ENCODE peak calls at places on chromosome 1, in nine cellular contexts. One of them, this sample, is unnamed.

GRCh38 chr1:12542596-12543592 is 75.1 kb downstream of the DHRS3 start:
- DNase-seq in heart left ventricle: no peak
- DNase-seq in HFF-Myc: no peak
- DNase-seq in fibroblast of mammary gland: no peak
- DNase-seq in sciatic nerve: no peak
- DNase-seq in neural progenitor cell: peak; percentile 76
- DNase-seq in globus pallidus: no peak
- DNase-seq in AG08396: no peak
- DNase-seq in endodermal cell: no peak
- DNase-seq in this sample: no peak

GRCh38 chr1:65163193-65163805 is 15.3 kb downstream of the AK4 start:
- DNase-seq in heart left ventricle: no peak
- DNase-seq in HFF-Myc: no peak
- DNase-seq in fibroblast of mammary gland: peak; percentile 84
- DNase-seq in sciatic nerve: no peak
- DNase-seq in neural progenitor cell: no peak
- DNase-seq in globus pallidus: no peak
- DNase-seq in AG08396: no peak
- DNase-seq in endodermal cell: no peak
- DNase-seq in this sample: no peak

GRCh38 chr1:54475357-54476230 is 69.4 kb upstream of the SSBP3 start:
- DNase-seq in heart left ventricle: no peak
- DNase-seq in HFF-Myc: no peak
- DNase-seq in fibroblast of mammary gland: no peak
- DNase-seq in sciatic nerve: no peak
- DNase-seq in neural progenitor cell: peak; percentile 56
- DNase-seq in globus pallidus: no peak
- DNase-seq in AG08396: no peak
- DNase-seq in endodermal cell: peak; percentile 82
- DNase-seq in this sample: peak; percentile 59

GRCh38 chr1:189939967-189940366 is 537.7 kb downstream of the BRINP3 start:
- DNase-seq in heart left ventricle: no peak
- DNase-seq in HFF-Myc: no peak
- DNase-seq in fibroblast of mammary gland: no peak
- DNase-seq in sciatic nerve: no peak
- DNase-seq in neural progenitor cell: no peak
- DNase-seq in globus pallidus: peak; percentile 2
- DNase-seq in AG08396: peak; percentile 8
- DNase-seq in endodermal cell: no peak
- DNase-seq in this sample: no peak

GRCh38 chr1:230286890-230287269 is 139.3 kb downstream of the PGBD5 start:
- DNase-seq in heart left ventricle: no peak
- DNase-seq in HFF-Myc: no peak
- DNase-seq in fibroblast of mammary gland: no peak
- DNase-seq in sciatic nerve: peak; percentile 43
- DNase-seq in neural progenitor cell: no peak
- DNase-seq in globus pallidus: no peak
- DNase-seq in AG08396: no peak
- DNase-seq in endodermal cell: no peak
- DNase-seq in this sample: no peak

GRCh38 chr1:64223329-64224151 is 20.1 kb downstream of the UBE2U start:
- DNase-seq in heart left ventricle: no peak
- DNase-seq in HFF-Myc: peak; percentile 35
- DNase-seq in fibroblast of mammary gland: peak; percentile 89
- DNase-seq in sciatic nerve: no peak
- DNase-seq in neural progenitor cell: no peak
- DNase-seq in globus pallidus: no peak
- DNase-seq in AG08396: peak; percentile 65
- DNase-seq in endodermal cell: no peak
- DNase-seq in this sample: no peak

GRCh38 chr1:77706321-77706720 is 23.9 kb upstream of the ZZZ3 start:
- DNase-seq in heart left ventricle: no peak
- DNase-seq in HFF-Myc: no peak
- DNase-seq in fibroblast of mammary gland: peak; percentile 32
- DNase-seq in sciatic nerve: no peak
- DNase-seq in neural progenitor cell: no peak
- DNase-seq in globus pallidus: no peak
- DNase-seq in AG08396: no peak
- DNase-seq in endodermal cell: no peak
- DNase-seq in this sample: no peak

GRCh38 chr1:223860051-223860559 is 14.4 kb upstream of the TP53BP2 start:
- DNase-seq in heart left ventricle: no peak
- DNase-seq in HFF-Myc: no peak
- DNase-seq in fibroblast of mammary gland: no peak
- DNase-seq in sciatic nerve: no peak
- DNase-seq in neural progenitor cell: no peak
- DNase-seq in globus pallidus: no peak
- DNase-seq in AG08396: no peak
- DNase-seq in endodermal cell: no peak
- DNase-seq in this sample: no peak

GRCh38 chr1:207289756-207290155 is 31.7 kb upstream of the CD55 start:
- DNase-seq in heart left ventricle: no peak
- DNase-seq in HFF-Myc: no peak
- DNase-seq in fibroblast of mammary gland: no peak
- DNase-seq in sciatic nerve: no peak
- DNase-seq in neural progenitor cell: no peak
- DNase-seq in globus pallidus: no peak
- DNase-seq in AG08396: no peak
- DNase-seq in endodermal cell: no peak
- DNase-seq in this sample: no peak

GRCh38 chr1:185654199-185654951 is 79.8 kb upstream of the HMCN1 start:
- DNase-seq in heart left ventricle: no peak
- DNase-seq in HFF-Myc: no peak
- DNase-seq in fibroblast of mammary gland: no peak
- DNase-seq in sciatic nerve: no peak
- DNase-seq in neural progenitor cell: no peak
- DNase-seq in globus pallidus: no peak
- DNase-seq in AG08396: peak; percentile 18
- DNase-seq in endodermal cell: no peak
- DNase-seq in this sample: no peak

GRCh38 chr1:234175363-234175762 is 197.9 kb upstream of the COA6 start:
- DNase-seq in heart left ventricle: no peak
- DNase-seq in HFF-Myc: no peak
- DNase-seq in fibroblast of mammary gland: no peak
- DNase-seq in sciatic nerve: no peak
- DNase-seq in neural progenitor cell: no peak
- DNase-seq in globus pallidus: no peak
- DNase-seq in AG08396: no peak
- DNase-seq in endodermal cell: no peak
- DNase-seq in this sample: no peak

GRCh38 chr1:17276568-17276967 is 27.7 kb downstream of the PADI3 start:
- DNase-seq in heart left ventricle: no peak
- DNase-seq in HFF-Myc: no peak
- DNase-seq in fibroblast of mammary gland: peak; percentile 37
- DNase-seq in sciatic nerve: no peak
- DNase-seq in neural progenitor cell: no peak
- DNase-seq in globus pallidus: no peak
- DNase-seq in AG08396: no peak
- DNase-seq in endodermal cell: no peak
- DNase-seq in this sample: no peak

GRCh38 chr1:112501810-112502641 is 6.7 kb upstream of the WNT2B start:
- DNase-seq in heart left ventricle: peak; percentile 78
- DNase-seq in HFF-Myc: no peak
- DNase-seq in fibroblast of mammary gland: peak; percentile 67
- DNase-seq in sciatic nerve: peak; percentile 85
- DNase-seq in neural progenitor cell: peak; percentile 84
- DNase-seq in globus pallidus: peak; percentile 62
- DNase-seq in AG08396: peak; percentile 77
- DNase-seq in endodermal cell: peak; percentile 82
- DNase-seq in this sample: peak; percentile 51

GRCh38 chr1:74193908-74194307 is 4.1 kb downstream of the LRRIQ3 start:
- DNase-seq in heart left ventricle: no peak
- DNase-seq in HFF-Myc: no peak
- DNase-seq in fibroblast of mammary gland: peak; percentile 70
- DNase-seq in sciatic nerve: no peak
- DNase-seq in neural progenitor cell: no peak
- DNase-seq in globus pallidus: no peak
- DNase-seq in AG08396: peak; percentile 20
- DNase-seq in endodermal cell: no peak
- DNase-seq in this sample: no peak

GRCh38 chr1:21956720-21957552 is 19.8 kb upstream of the HSPG2 start:
- DNase-seq in heart left ventricle: peak; percentile 73
- DNase-seq in HFF-Myc: peak; percentile 52
- DNase-seq in fibroblast of mammary gland: peak; percentile 45
- DNase-seq in sciatic nerve: no peak
- DNase-seq in neural progenitor cell: no peak
- DNase-seq in globus pallidus: no peak
- DNase-seq in AG08396: peak; percentile 30
- DNase-seq in endodermal cell: peak; percentile 63
- DNase-seq in this sample: no peak

GRCh38 chr1:41920658-41921057 is 1.9 kb upstream of the HIVEP3 start:
- DNase-seq in heart left ventricle: no peak
- DNase-seq in HFF-Myc: no peak
- DNase-seq in fibroblast of mammary gland: peak; percentile 58
- DNase-seq in sciatic nerve: no peak
- DNase-seq in neural progenitor cell: no peak
- DNase-seq in globus pallidus: no peak
- DNase-seq in AG08396: no peak
- DNase-seq in endodermal cell: no peak
- DNase-seq in this sample: no peak

GRCh38 chr1:172203135-172203823 is 217.2 kb upstream of the C1orf105 start:
- DNase-seq in heart left ventricle: no peak
- DNase-seq in HFF-Myc: no peak
- DNase-seq in fibroblast of mammary gland: no peak
- DNase-seq in sciatic nerve: no peak
- DNase-seq in neural progenitor cell: no peak
- DNase-seq in globus pallidus: no peak
- DNase-seq in AG08396: peak; percentile 26
- DNase-seq in endodermal cell: no peak
- DNase-seq in this sample: no peak

GRCh38 chr1:230280906-230281413 is 145.2 kb downstream of the PGBD5 start:
- DNase-seq in heart left ventricle: no peak
- DNase-seq in HFF-Myc: no peak
- DNase-seq in fibroblast of mammary gland: no peak
- DNase-seq in sciatic nerve: peak; percentile 56
- DNase-seq in neural progenitor cell: no peak
- DNase-seq in globus pallidus: no peak
- DNase-seq in AG08396: no peak
- DNase-seq in endodermal cell: no peak
- DNase-seq in this sample: no peak

GRCh38 chr1:24875257-24875656 is 54.8 kb downstream of the RUNX3 start:
- DNase-seq in heart left ventricle: no peak
- DNase-seq in HFF-Myc: no peak
- DNase-seq in fibroblast of mammary gland: no peak
- DNase-seq in sciatic nerve: no peak
- DNase-seq in neural progenitor cell: no peak
- DNase-seq in globus pallidus: no peak
- DNase-seq in AG08396: no peak
- DNase-seq in endodermal cell: peak; percentile 41
- DNase-seq in this sample: no peak

GRCh38 chr1:151056149-151056548 is 3.3 kb downstream of the CDC42SE1 start:
- DNase-seq in heart left ventricle: no peak
- DNase-seq in HFF-Myc: no peak
- DNase-seq in fibroblast of mammary gland: no peak
- DNase-seq in sciatic nerve: peak; percentile 10
- DNase-seq in neural progenitor cell: no peak
- DNase-seq in globus pallidus: no peak
- DNase-seq in AG08396: no peak
- DNase-seq in endodermal cell: no peak
- DNase-seq in this sample: no peak

GRCh38 chr1:185939142-185939541 is 205.0 kb downstream of the HMCN1 start:
- DNase-seq in heart left ventricle: no peak
- DNase-seq in HFF-Myc: no peak
- DNase-seq in fibroblast of mammary gland: no peak
- DNase-seq in sciatic nerve: no peak
- DNase-seq in neural progenitor cell: no peak
- DNase-seq in globus pallidus: no peak
- DNase-seq in AG08396: no peak
- DNase-seq in endodermal cell: no peak
- DNase-seq in this sample: no peak

GRCh38 chr1:118827207-118827606 is 160.9 kb downstream of the TBX15 start:
- DNase-seq in heart left ventricle: no peak
- DNase-seq in HFF-Myc: no peak
- DNase-seq in fibroblast of mammary gland: no peak
- DNase-seq in sciatic nerve: no peak
- DNase-seq in neural progenitor cell: no peak
- DNase-seq in globus pallidus: no peak
- DNase-seq in AG08396: no peak
- DNase-seq in endodermal cell: no peak
- DNase-seq in this sample: no peak

GRCh38 chr1:87796521-87796920 is 467.8 kb downstream of the LMO4 start:
- DNase-seq in heart left ventricle: no peak
- DNase-seq in HFF-Myc: no peak
- DNase-seq in fibroblast of mammary gland: no peak
- DNase-seq in sciatic nerve: no peak
- DNase-seq in neural progenitor cell: no peak
- DNase-seq in globus pallidus: no peak
- DNase-seq in AG08396: no peak
- DNase-seq in endodermal cell: no peak
- DNase-seq in this sample: no peak

GRCh38 chr1:220748091-220748934 is at the start of gene MTARC2:
- DNase-seq in heart left ventricle: peak; percentile 89
- DNase-seq in HFF-Myc: peak; percentile 32
- DNase-seq in fibroblast of mammary gland: peak; percentile 73
- DNase-seq in sciatic nerve: peak; percentile 87
- DNase-seq in neural progenitor cell: peak; percentile 70
- DNase-seq in globus pallidus: peak; percentile 29
- DNase-seq in AG08396: peak; percentile 85
- DNase-seq in endodermal cell: peak; percentile 94
- DNase-seq in this sample: peak; percentile 91

GRCh38 chr1:163570061-163570460 is 248.3 kb downstream of the NUF2 start:
- DNase-seq in heart left ventricle: no peak
- DNase-seq in HFF-Myc: no peak
- DNase-seq in fibroblast of mammary gland: peak; percentile 18
- DNase-seq in sciatic nerve: no peak
- DNase-seq in neural progenitor cell: no peak
- DNase-seq in globus pallidus: no peak
- DNase-seq in AG08396: no peak
- DNase-seq in endodermal cell: no peak
- DNase-seq in this sample: no peak

GRCh38 chr1:1318131-1318652 is 6.3 kb downstream of the INTS11 start:
- DNase-seq in heart left ventricle: peak; percentile 72
- DNase-seq in HFF-Myc: peak; percentile 94
- DNase-seq in fibroblast of mammary gland: peak; percentile 97
- DNase-seq in sciatic nerve: no peak
- DNase-seq in neural progenitor cell: no peak
- DNase-seq in globus pallidus: no peak
- DNase-seq in AG08396: peak; percentile 76
- DNase-seq in endodermal cell: no peak
- DNase-seq in this sample: no peak

GRCh38 chr1:182430263-182431068 is 19.5 kb upstream of the RGSL1 start:
- DNase-seq in heart left ventricle: no peak
- DNase-seq in HFF-Myc: no peak
- DNase-seq in fibroblast of mammary gland: no peak
- DNase-seq in sciatic nerve: no peak
- DNase-seq in neural progenitor cell: no peak
- DNase-seq in globus pallidus: no peak
- DNase-seq in AG08396: no peak
- DNase-seq in endodermal cell: no peak
- DNase-seq in this sample: no peak

GRCh38 chr1:47725732-47726495 is 271.3 kb downstream of the TRABD2B start:
- DNase-seq in heart left ventricle: peak; percentile 68
- DNase-seq in HFF-Myc: peak; percentile 45
- DNase-seq in fibroblast of mammary gland: peak; percentile 71
- DNase-seq in sciatic nerve: peak; percentile 91
- DNase-seq in neural progenitor cell: peak; percentile 91
- DNase-seq in globus pallidus: peak; percentile 66
- DNase-seq in AG08396: peak; percentile 89
- DNase-seq in endodermal cell: peak; percentile 93
- DNase-seq in this sample: peak; percentile 86

GRCh38 chr1:54016343-54017282 is 1.4 kb downstream of the LDLRAD1 start:
- DNase-seq in heart left ventricle: no peak
- DNase-seq in HFF-Myc: peak; percentile 24
- DNase-seq in fibroblast of mammary gland: peak; percentile 52
- DNase-seq in sciatic nerve: no peak
- DNase-seq in neural progenitor cell: no peak
- DNase-seq in globus pallidus: no peak
- DNase-seq in AG08396: peak; percentile 68
- DNase-seq in endodermal cell: peak; percentile 77
- DNase-seq in this sample: no peak

GRCh38 chr1:35466120-35466519 is 91.1 kb downstream of the KIAA0319L start:
- DNase-seq in heart left ventricle: no peak
- DNase-seq in HFF-Myc: no peak
- DNase-seq in fibroblast of mammary gland: no peak
- DNase-seq in sciatic nerve: no peak
- DNase-seq in neural progenitor cell: no peak
- DNase-seq in globus pallidus: no peak
- DNase-seq in AG08396: no peak
- DNase-seq in endodermal cell: no peak
- DNase-seq in this sample: no peak

GRCh38 chr1:241701483-241702290 is 49.6 kb downstream of the WDR64 start:
- DNase-seq in heart left ventricle: no peak
- DNase-seq in HFF-Myc: no peak
- DNase-seq in fibroblast of mammary gland: peak; percentile 65
- DNase-seq in sciatic nerve: no peak
- DNase-seq in neural progenitor cell: no peak
- DNase-seq in globus pallidus: no peak
- DNase-seq in AG08396: no peak
- DNase-seq in endodermal cell: no peak
- DNase-seq in this sample: no peak

This sample was measured in H9.